ENCODE peak calls at places on chromosomes 12 and 14, in eight cellular contexts. R is adrenal gland, M is thyroid gland, V is uterus, F is stomach, P is A549, J is HCT116, H is IMR-90. Y is an unnamed sample.

GRCh38 chr12:75852143-75852542 is 179.4 kb downstream of the PHLDA1 start:
- DNase-seq in R (no peak), M (peak), V (no peak), F (no peak), P (no peak), J (no peak), H (peak), Y (no peak)

GRCh38 chr12:108773798-108774788 is 42.8 kb upstream of the CORO1C start:
- DNase-seq in R (peak), M (peak), V (peak), F (peak), P (peak), J (no peak), H (peak), Y (peak)

GRCh38 chr14:71380271-71380670 is 473.0 kb downstream of the PCNX1 start:
- DNase-seq in R (no peak), M (no peak), V (no peak), F (no peak), P (no peak), J (no peak), H (peak), Y (no peak)

GRCh38 chr14:62162998-62163589 is 400.9 kb downstream of the SNAPC1 start:
- DNase-seq in R (peak), M (peak), V (no peak), F (no peak), P (peak), J (peak), H (peak), Y (no peak)

GRCh38 chr12:126547905-126548304 is 1482.7 kb downstream of the AACS start:
- DNase-seq in R (no peak), M (no peak), V (no peak), F (no peak), P (no peak), J (no peak), H (no peak), Y (no peak)

GRCh38 chr14:77260631-77261030 is 10.4 kb downstream of the NGB start:
- DNase-seq in R (no peak), M (peak), V (no peak), F (no peak), P (no peak), J (no peak), H (no peak), Y (no peak)

GRCh38 chr14:66746316-66747006 is 238.5 kb downstream of the GPHN start:
- DNase-seq in R (peak), M (peak), V (no peak), F (no peak), P (peak), J (peak), H (peak), Y (no peak)

GRCh38 chr14:73870525-73871235 is 16.0 kb upstream of the ZNF410 start:
- DNase-seq in R (no peak), M (no peak), V (no peak), F (no peak), P (no peak), J (no peak), H (no peak), Y (no peak)

GRCh38 chr12:80756875-80757274 is 40.2 kb downstream of the MYF5 start:
- DNase-seq in R (no peak), M (no peak), V (no peak), F (no peak), P (no peak), J (no peak), H (peak), Y (no peak)

GRCh38 chr14:64232095-64232830 is 61.9 kb downstream of the ESR2 start:
- DNase-seq in R (peak), M (no peak), V (no peak), F (no peak), P (no peak), J (no peak), H (peak), Y (no peak)

GRCh38 chr12:1808036-1808797 is 12.1 kb upstream of the LRTM2 start:
- DNase-seq in R (no peak), M (no peak), V (no peak), F (no peak), P (no peak), J (no peak), H (no peak), Y (no peak)

GRCh38 chr12:5073838-5074237 is 30.2 kb downstream of the KCNA5 start:
- DNase-seq in R (no peak), M (no peak), V (no peak), F (no peak), P (no peak), J (peak), H (peak), Y (no peak)

GRCh38 chr12:21054334-21054733 is 76.7 kb upstream of the SLCO1B1 start:
- DNase-seq in R (no peak), M (no peak), V (no peak), F (no peak), P (peak), J (no peak), H (no peak), Y (no peak)

GRCh38 chr12:97745406-97746101 is 282.9 kb downstream of the RMST start:
- DNase-seq in R (no peak), M (no peak), V (no peak), F (no peak), P (no peak), J (no peak), H (no peak), Y (no peak)

GRCh38 chr12:93608313-93608712 is 35.8 kb downstream of the SOCS2 start:
- DNase-seq in R (no peak), M (no peak), V (no peak), F (no peak), P (no peak), J (no peak), H (no peak), Y (no peak)

GRCh38 chr12:47312794-47313426 is 233.2 kb upstream of the AMIGO2 start:
- DNase-seq in R (no peak), M (no peak), V (no peak), F (no peak), P (peak), J (no peak), H (no peak), Y (no peak)

DNA sequence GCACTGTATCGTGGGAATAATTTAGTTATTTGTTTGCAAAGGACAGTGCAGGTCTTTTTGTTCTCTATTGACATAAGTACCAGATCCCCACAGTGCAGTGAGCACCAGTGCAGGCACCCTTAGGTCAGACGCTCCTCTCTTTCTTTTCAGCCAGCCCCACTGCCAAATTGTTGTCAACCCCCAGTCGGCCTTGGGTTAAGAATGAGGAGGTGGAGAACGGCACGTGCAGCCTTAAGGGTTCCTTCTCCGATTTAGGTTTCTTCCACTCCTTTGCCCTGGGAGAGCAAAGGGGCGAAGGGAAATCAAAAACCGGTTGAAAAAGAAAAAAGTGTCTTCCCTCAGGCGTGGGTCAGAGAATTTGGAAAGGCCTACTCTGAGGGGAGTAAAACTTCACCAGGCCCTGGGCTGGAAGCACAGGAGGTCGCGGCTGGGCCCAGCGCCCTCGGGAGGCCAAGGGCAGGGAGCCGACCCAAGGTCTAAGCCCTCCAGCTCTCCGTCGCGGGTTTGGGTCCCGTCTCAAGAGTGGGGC is 4.3 kb downstream of the PAX9 start:
- DNase-seq in R (no peak), M (no peak), V (no peak), F (no peak), P (no peak), J (no peak), H (no peak), Y (no peak)
- H3K4me3 ChIP-seq in R (no peak), M (no peak), V (no peak), F (no peak), P (no peak), J (no peak), H (no peak), Y (no peak)

GRCh38 chr14:24172261-24172860 is 481 bp downstream of the REC8 start:
- DNase-seq in R (no peak), M (peak), V (no peak), F (no peak), P (no peak), J (no peak), H (no peak), Y (no peak)

GRCh38 chr14:24167527-24168114 is 4.3 kb upstream of the REC8 start:
- DNase-seq in R (no peak), M (no peak), V (no peak), F (no peak), P (no peak), J (no peak), H (no peak), Y (no peak)

GRCh38 chr14:24176599-24176998 is 4.7 kb downstream of the REC8 start:
- DNase-seq in R (no peak), M (no peak), V (no peak), F (no peak), P (no peak), J (no peak), H (no peak), Y (no peak)

GRCh38 chr14:24172871-24173281 is 996 bp downstream of the REC8 start:
- DNase-seq in R (no peak), M (no peak), V (no peak), F (no peak), P (no peak), J (no peak), H (no peak), Y (no peak)

DNA sequence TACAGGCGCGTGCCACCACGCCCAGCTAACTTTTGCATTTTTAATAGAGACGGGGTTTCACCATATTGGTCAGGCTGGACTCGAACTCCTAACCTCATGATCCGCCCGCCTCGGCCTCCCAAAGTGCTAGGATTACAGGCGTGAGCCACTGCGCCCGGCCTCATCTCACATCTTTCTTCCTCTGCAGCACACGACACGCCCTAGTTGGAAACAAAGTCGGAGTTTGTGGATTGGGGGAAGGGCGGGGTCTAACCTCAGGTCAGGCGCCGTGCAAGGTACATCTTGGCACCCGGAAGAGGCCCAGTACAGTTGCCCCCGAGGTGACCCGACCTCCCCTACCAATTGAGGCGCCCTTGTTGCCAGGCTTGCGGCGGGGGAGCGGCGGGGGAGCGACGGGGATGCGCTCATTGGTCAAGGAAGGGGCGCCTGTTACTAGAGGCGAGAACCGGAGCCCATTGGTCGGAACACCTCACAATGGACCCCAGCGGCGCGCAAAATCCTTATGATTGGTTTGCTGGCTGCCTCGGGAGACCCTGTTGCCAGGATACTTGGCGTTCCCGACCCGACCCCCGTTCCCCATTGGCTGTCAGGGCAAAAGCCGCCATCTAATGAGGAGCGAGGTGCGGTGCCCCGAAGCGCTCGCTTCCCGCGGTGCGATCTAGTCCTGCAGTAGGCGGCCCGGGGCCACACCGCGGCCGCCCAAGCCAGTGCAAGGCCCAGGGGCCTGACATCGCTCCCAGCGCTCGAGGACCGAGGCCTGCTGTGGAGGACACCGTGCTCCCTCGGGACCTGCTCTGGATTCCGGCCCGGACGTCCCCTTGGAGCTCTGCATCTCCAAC is at the start of gene REC8:
- DNase-seq in R (peak), M (peak), V (peak), F (peak), P (no peak), J (no peak), H (no peak), Y (peak)
- TF ChIP-seq POLR2A in R (no peak), M (no peak), V (no peak), F (no peak), P (no peak), J (no peak), H (no peak), Y (no peak)

DNA sequence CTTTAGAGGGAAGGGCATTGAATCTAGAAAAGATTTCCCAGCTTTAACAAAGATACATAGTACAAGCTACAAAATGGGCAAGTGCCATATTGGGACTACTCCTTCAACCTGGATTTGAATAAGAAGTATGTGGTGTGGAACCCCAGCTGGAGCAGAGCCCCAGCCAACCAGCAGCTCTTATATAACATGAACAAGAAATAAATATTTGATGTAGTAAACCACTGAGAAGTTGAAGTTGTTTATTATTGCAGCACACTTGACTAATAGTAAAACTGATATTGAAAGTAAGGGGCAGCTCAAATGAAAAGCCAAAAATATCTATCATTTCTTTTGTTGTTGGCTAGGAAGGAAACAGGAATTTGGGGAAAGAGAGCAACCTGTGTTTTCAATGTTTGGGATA is 701.8 kb downstream of the TMTC2 start:
- DNase-seq in R (no peak), M (no peak), V (no peak), F (no peak), P (no peak), J (no peak), H (no peak), Y (no peak)
- H3K27ac ChIP-seq in R (no peak), M (no peak), V (no peak), F (no peak), P (no peak), J (no peak), H (no peak), Y (no peak)

GRCh38 chr14:35822501-35822900 is 3.6 kb upstream of the BRMS1L start:
- DNase-seq in R (no peak), M (no peak), V (no peak), F (no peak), P (no peak), J (no peak), H (no peak), Y (no peak)
- H3K4me3 ChIP-seq in R (no peak), M (no peak), V (no peak), F (no peak), P (no peak), J (no peak), H (no peak), Y (no peak)

DNA sequence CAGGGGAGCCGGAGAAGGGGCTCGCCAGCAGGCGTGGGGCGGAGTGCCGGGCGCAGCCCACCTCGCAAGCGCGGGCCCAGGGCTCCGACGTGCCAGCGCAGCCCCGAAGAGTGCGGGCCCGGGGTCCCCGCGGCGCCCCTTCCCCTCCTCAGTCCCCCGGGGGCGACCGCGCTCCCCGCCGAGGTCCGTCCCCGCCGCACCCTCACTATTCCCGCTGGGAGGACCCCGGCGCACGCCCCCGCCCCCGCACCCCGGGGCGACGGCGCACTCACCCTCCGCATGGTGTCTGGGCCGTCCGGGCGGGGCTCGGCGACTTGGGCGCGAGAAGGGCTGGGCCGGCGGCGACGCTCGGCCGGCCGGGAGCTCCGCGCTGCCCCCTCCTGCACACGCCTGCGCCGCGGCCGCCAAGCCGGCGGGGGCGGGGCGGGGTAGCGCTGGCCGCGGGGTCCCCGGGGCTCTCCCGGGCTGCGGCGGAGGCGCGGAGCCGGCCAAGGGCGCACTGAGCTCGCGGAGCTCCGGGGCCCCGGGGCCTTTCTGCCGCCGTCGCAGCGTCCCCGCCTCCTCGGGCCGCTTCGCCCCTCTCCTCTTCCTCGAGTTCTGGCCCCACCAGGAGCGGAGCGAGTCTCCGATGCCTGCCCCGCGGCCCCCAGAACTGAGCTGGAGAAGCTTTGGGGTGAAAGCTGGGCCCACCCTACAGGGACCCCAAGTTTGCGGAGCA is 130.0 kb downstream of the NDUFA12 start:
- DNase-seq in R (peak), M (peak), V (no peak), F (peak), P (no peak), J (no peak), H (no peak), Y (no peak)
- TF ChIP-seq POLR2A in R (no peak), M (peak), V (no peak), F (no peak), P (no peak), J (no peak), H (no peak), Y (no peak)

GRCh38 chr14:93036652-93037341 is 78.9 kb downstream of the ITPK1 start:
- DNase-seq in R (peak), M (no peak), V (no peak), F (no peak), P (peak), J (no peak), H (no peak), Y (peak)
- H3K27ac ChIP-seq in R (no peak), M (no peak), V (peak), F (peak), P (peak), J (no peak), H (no peak), Y (peak)

GRCh38 chr14:81018714-81019512 is 63.5 kb downstream of the TSHR start:
- DNase-seq in R (no peak), M (no peak), V (no peak), F (no peak), P (no peak), J (no peak), H (no peak), Y (no peak)

GRCh38 chr14:81023095-81023710 is 67.8 kb downstream of the TSHR start:
- DNase-seq in R (no peak), M (no peak), V (no peak), F (no peak), P (no peak), J (no peak), H (no peak), Y (no peak)

DNA sequence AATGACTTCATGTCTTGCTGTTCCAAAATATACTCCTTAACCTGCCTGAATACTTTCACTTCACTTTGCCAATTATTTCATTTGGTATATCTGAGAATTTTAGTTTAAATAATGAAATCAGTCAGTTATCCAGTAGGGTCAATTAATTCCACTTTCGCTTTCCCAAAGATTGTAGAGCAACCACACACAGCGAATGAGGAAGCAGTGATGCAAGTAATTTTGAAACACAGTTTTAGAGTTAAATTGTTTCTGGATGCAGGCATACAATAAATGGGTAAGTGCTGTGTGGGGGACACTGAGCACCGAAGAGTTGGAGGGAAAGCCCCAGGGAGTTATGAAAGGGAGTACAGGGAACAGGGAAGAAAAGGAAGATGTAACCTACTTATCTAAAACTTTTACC is 62.8 kb downstream of the TSHR start:
- DNase-seq in R (no peak), M (no peak), V (no peak), F (no peak), P (no peak), J (no peak), H (no peak), Y (no peak)
- H3K4me3 ChIP-seq in R (no peak), M (no peak), V (no peak), F (no peak), P (no peak), J (no peak), H (no peak), Y (no peak)

GRCh38 chr12:127595506-127595905 is 671.5 kb upstream of the TMEM132C start:
- DNase-seq in R (no peak), M (no peak), V (no peak), F (no peak), P (no peak), J (no peak), H (no peak), Y (no peak)

GRCh38 chr12:127594351-127594970 is 672.5 kb upstream of the TMEM132C start:
- DNase-seq in R (no peak), M (no peak), V (no peak), F (no peak), P (no peak), J (no peak), H (no peak), Y (no peak)

GRCh38 chr12:127596881-127597280 is 670.1 kb upstream of the TMEM132C start:
- DNase-seq in R (no peak), M (no peak), V (no peak), F (no peak), P (no peak), J (no peak), H (no peak), Y (no peak)

GRCh38 chr12:127599441-127599840 is 667.5 kb upstream of the TMEM132C start:
- DNase-seq in R (no peak), M (no peak), V (no peak), F (no peak), P (no peak), J (no peak), H (no peak), Y (no peak)

GRCh38 chr12:127600211-127600610 is 666.8 kb upstream of the TMEM132C start:
- DNase-seq in R (no peak), M (no peak), V (no peak), F (no peak), P (no peak), J (no peak), H (no peak), Y (no peak)
- TF ChIP-seq POLR2A in R (no peak), M (no peak), V (no peak), F (no peak), P (no peak), J (no peak), H (no peak), Y (no peak)

GRCh38 chr12:64056741-64057140 is 165.4 kb downstream of the KICS2 start:
- DNase-seq in R (no peak), M (no peak), V (no peak), F (no peak), P (no peak), J (no peak), H (no peak), Y (no peak)

GRCh38 chr12:64058541-64059321 is 163.4 kb downstream of the KICS2 start:
- DNase-seq in R (no peak), M (no peak), V (no peak), F (no peak), P (no peak), J (no peak), H (no peak), Y (no peak)

GRCh38 chr12:64061868-64062375 is 160.2 kb downstream of the KICS2 start:
- DNase-seq in R (no peak), M (no peak), V (no peak), F (no peak), P (no peak), J (no peak), H (peak), Y (no peak)

GRCh38 chr12:64057706-64058105 is 164.4 kb downstream of the KICS2 start:
- DNase-seq in R (no peak), M (no peak), V (no peak), F (no peak), P (no peak), J (no peak), H (no peak), Y (no peak)

GRCh38 chr12:64059685-64060084 is 162.4 kb downstream of the KICS2 start:
- DNase-seq in R (no peak), M (no peak), V (no peak), F (no peak), P (no peak), J (no peak), H (no peak), Y (no peak)
- H3K27ac ChIP-seq in R (no peak), M (no peak), V (no peak), F (no peak), P (no peak), J (no peak), H (no peak), Y (no peak)